ENCODE peak calls at places on chromosomes 6 and 20, in ten cellular contexts. One of them, this sample, is unnamed.

GRCh38 chr6:71294121-71294523 is 5.5 kb downstream of the OGFRL1 start:
- DNase-seq in A549: no peak
- DNase-seq in ovary: no peak
- DNase-seq in body of pancreas: no peak
- DNase-seq in right cardiac atrium: no peak
- DNase-seq in PC-9: peak
- DNase-seq in lower lobe of right lung: no peak
- DNase-seq in adrenal gland: no peak
- DNase-seq in lung: peak
- DNase-seq in left ventricle myocardium inferior: no peak
- DNase-seq in this sample: no peak

GRCh38 chr6:129440691-129441090 is 269.3 kb downstream of the ARHGAP18 start:
- DNase-seq in A549: no peak
- DNase-seq in ovary: no peak
- DNase-seq in body of pancreas: no peak
- DNase-seq in right cardiac atrium: no peak
- DNase-seq in PC-9: no peak
- DNase-seq in lower lobe of right lung: no peak
- DNase-seq in adrenal gland: peak
- DNase-seq in lung: no peak
- DNase-seq in left ventricle myocardium inferior: no peak
- DNase-seq in this sample: no peak

GRCh38 chr6:138240476-138241245 is 22.4 kb upstream of the PBOV1 start:
- DNase-seq in A549: no peak
- DNase-seq in ovary: no peak
- DNase-seq in body of pancreas: no peak
- DNase-seq in right cardiac atrium: no peak
- DNase-seq in PC-9: no peak
- DNase-seq in lower lobe of right lung: no peak
- DNase-seq in adrenal gland: no peak
- DNase-seq in lung: no peak
- DNase-seq in left ventricle myocardium inferior: no peak
- DNase-seq in this sample: no peak

GRCh38 chr20:44711237-44711636 is 3.9 kb upstream of the CCN5 start:
- DNase-seq in A549: no peak
- DNase-seq in ovary: no peak
- DNase-seq in body of pancreas: no peak
- DNase-seq in right cardiac atrium: peak
- DNase-seq in PC-9: no peak
- DNase-seq in lower lobe of right lung: no peak
- DNase-seq in adrenal gland: no peak
- DNase-seq in lung: no peak
- DNase-seq in left ventricle myocardium inferior: peak
- DNase-seq in this sample: no peak

GRCh38 chr20:15342987-15343639 is 1005.7 kb upstream of the FLRT3 start:
- DNase-seq in A549: no peak
- DNase-seq in ovary: no peak
- DNase-seq in body of pancreas: peak
- DNase-seq in right cardiac atrium: no peak
- DNase-seq in PC-9: no peak
- DNase-seq in lower lobe of right lung: no peak
- DNase-seq in adrenal gland: no peak
- DNase-seq in lung: no peak
- DNase-seq in left ventricle myocardium inferior: no peak
- DNase-seq in this sample: no peak

GRCh38 chr6:128246472-128246871 is 273.9 kb downstream of the PTPRK start:
- DNase-seq in A549: no peak
- DNase-seq in ovary: no peak
- DNase-seq in body of pancreas: no peak
- DNase-seq in right cardiac atrium: no peak
- DNase-seq in PC-9: no peak
- DNase-seq in lower lobe of right lung: no peak
- DNase-seq in adrenal gland: no peak
- DNase-seq in lung: no peak
- DNase-seq in left ventricle myocardium inferior: no peak
- DNase-seq in this sample: no peak

GRCh38 chr20:32585011-32585518 is at the start of gene NOL4L:
- DNase-seq in A549: no peak
- DNase-seq in ovary: no peak
- DNase-seq in body of pancreas: peak
- DNase-seq in right cardiac atrium: peak
- DNase-seq in PC-9: no peak
- DNase-seq in lower lobe of right lung: no peak
- DNase-seq in adrenal gland: no peak
- DNase-seq in lung: no peak
- DNase-seq in left ventricle myocardium inferior: peak
- DNase-seq in this sample: peak

GRCh38 chr6:97626586-97627441 is 343.8 kb upstream of the MMS22L start:
- DNase-seq in A549: no peak
- DNase-seq in ovary: no peak
- DNase-seq in body of pancreas: no peak
- DNase-seq in right cardiac atrium: no peak
- DNase-seq in PC-9: no peak
- DNase-seq in lower lobe of right lung: no peak
- DNase-seq in adrenal gland: peak
- DNase-seq in lung: no peak
- DNase-seq in left ventricle myocardium inferior: no peak
- DNase-seq in this sample: no peak

GRCh38 chr20:45969712-45970634 is 2.0 kb downstream of the ZNF335 start:
- DNase-seq in A549: peak
- DNase-seq in ovary: peak
- DNase-seq in body of pancreas: peak
- DNase-seq in right cardiac atrium: no peak
- DNase-seq in PC-9: peak
- DNase-seq in lower lobe of right lung: no peak
- DNase-seq in adrenal gland: peak
- DNase-seq in lung: no peak
- DNase-seq in left ventricle myocardium inferior: no peak
- DNase-seq in this sample: no peak

GRCh38 chr6:35008858-35009257 is 119.8 kb downstream of the ANKS1A start:
- DNase-seq in A549: no peak
- DNase-seq in ovary: no peak
- DNase-seq in body of pancreas: no peak
- DNase-seq in right cardiac atrium: no peak
- DNase-seq in PC-9: no peak
- DNase-seq in lower lobe of right lung: no peak
- DNase-seq in adrenal gland: no peak
- DNase-seq in lung: no peak
- DNase-seq in left ventricle myocardium inferior: no peak
- DNase-seq in this sample: peak

DNA sequence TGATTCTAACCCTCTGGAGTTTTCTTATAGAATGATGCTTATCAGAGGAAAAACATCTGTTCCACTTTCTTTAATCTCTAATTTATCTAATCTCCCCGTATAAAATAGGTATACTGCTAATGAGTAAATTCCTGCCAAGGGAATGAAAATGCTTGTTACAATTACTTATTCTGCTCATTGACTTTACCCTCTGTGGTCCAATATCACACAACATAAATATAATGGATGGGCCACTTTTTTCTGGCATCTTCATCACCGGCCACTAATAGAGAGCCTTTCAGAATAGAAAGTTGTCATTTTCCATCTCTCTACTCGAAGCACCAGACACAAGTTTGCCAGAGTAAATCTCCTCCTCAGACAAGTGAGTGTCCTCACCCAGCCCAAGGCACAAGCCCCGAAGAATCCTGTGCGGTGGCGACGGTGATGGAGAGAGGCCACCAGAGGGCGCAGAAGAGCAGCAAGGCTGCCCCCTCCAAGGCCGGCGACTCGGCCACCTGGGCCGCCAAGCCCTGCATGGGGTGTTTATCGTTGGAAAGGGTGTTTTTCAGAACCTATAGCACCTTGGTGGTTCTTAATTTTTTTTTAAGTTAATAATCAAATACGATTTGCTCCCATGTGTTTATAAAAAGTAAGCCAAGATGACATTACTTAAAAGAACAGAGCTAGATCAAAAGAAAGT is 212.9 kb upstream of the ARID1B start:
- DNase-seq in A549: peak
- DNase-seq in ovary: peak
- DNase-seq in body of pancreas: peak
- DNase-seq in right cardiac atrium: peak
- DNase-seq in PC-9: no peak
- DNase-seq in lower lobe of right lung: peak
- DNase-seq in adrenal gland: peak
- DNase-seq in lung: peak
- DNase-seq in left ventricle myocardium inferior: peak
- DNase-seq in this sample: peak
- H3K27ac ChIP-seq in A549: no peak
- H3K27ac ChIP-seq in ovary: no peak
- H3K27ac ChIP-seq in body of pancreas: no peak
- H3K27ac ChIP-seq in right cardiac atrium: no peak
- H3K27ac ChIP-seq in PC-9: no peak
- H3K27ac ChIP-seq in lower lobe of right lung: no peak
- H3K27ac ChIP-seq in adrenal gland: no peak
- H3K27ac ChIP-seq in lung: no peak
- H3K27ac ChIP-seq in left ventricle myocardium inferior: peak
- H3K27ac ChIP-seq in this sample: no peak

GRCh38 chr6:42791706-42792320 is 10.0 kb downstream of the BICRAL start:
- DNase-seq in A549: no peak
- DNase-seq in ovary: no peak
- DNase-seq in body of pancreas: peak
- DNase-seq in right cardiac atrium: no peak
- DNase-seq in PC-9: no peak
- DNase-seq in lower lobe of right lung: no peak
- DNase-seq in adrenal gland: no peak
- DNase-seq in lung: no peak
- DNase-seq in left ventricle myocardium inferior: no peak
- DNase-seq in this sample: no peak

GRCh38 chr6:42787018-42787611 is 5.3 kb downstream of the BICRAL start:
- DNase-seq in A549: no peak
- DNase-seq in ovary: no peak
- DNase-seq in body of pancreas: no peak
- DNase-seq in right cardiac atrium: no peak
- DNase-seq in PC-9: no peak
- DNase-seq in lower lobe of right lung: no peak
- DNase-seq in adrenal gland: no peak
- DNase-seq in lung: no peak
- DNase-seq in left ventricle myocardium inferior: no peak
- DNase-seq in this sample: no peak

GRCh38 chr6:42790549-42791181 is 8.8 kb downstream of the BICRAL start:
- DNase-seq in A549: no peak
- DNase-seq in ovary: no peak
- DNase-seq in body of pancreas: no peak
- DNase-seq in right cardiac atrium: no peak
- DNase-seq in PC-9: no peak
- DNase-seq in lower lobe of right lung: no peak
- DNase-seq in adrenal gland: no peak
- DNase-seq in lung: no peak
- DNase-seq in left ventricle myocardium inferior: no peak
- DNase-seq in this sample: no peak

GRCh38 chr6:42786525-42786985 is 4.7 kb downstream of the BICRAL start:
- DNase-seq in A549: no peak
- DNase-seq in ovary: no peak
- DNase-seq in body of pancreas: no peak
- DNase-seq in right cardiac atrium: no peak
- DNase-seq in PC-9: no peak
- DNase-seq in lower lobe of right lung: no peak
- DNase-seq in adrenal gland: no peak
- DNase-seq in lung: no peak
- DNase-seq in left ventricle myocardium inferior: no peak
- DNase-seq in this sample: no peak

DNA sequence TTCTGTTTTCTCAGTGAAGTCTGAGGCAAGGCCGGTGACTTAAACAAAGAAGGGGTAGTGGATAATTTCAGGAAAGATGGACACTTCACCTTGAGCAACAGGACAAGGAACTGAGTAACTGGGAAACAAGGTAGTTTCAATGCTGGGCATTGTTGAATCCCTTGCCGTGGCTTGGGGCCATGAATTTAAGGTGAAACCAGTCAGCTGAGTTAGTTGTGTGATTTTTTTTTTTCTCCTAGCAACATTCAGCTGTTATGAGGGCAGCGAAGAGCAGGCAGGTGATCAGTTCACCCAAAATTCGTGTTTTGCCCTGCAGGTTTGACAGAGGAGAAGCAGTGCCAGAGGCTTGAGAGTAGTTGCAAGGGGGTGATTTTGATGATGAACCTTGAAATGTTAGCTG is 6.8 kb downstream of the BICRAL start:
- DNase-seq in A549: no peak
- DNase-seq in ovary: no peak
- DNase-seq in body of pancreas: no peak
- DNase-seq in right cardiac atrium: no peak
- DNase-seq in PC-9: no peak
- DNase-seq in lower lobe of right lung: no peak
- DNase-seq in adrenal gland: no peak
- DNase-seq in lung: no peak
- DNase-seq in left ventricle myocardium inferior: no peak
- DNase-seq in this sample: no peak
- H3K27ac ChIP-seq in A549: no peak
- H3K27ac ChIP-seq in ovary: no peak
- H3K27ac ChIP-seq in body of pancreas: peak
- H3K27ac ChIP-seq in right cardiac atrium: no peak
- H3K27ac ChIP-seq in PC-9: no peak
- H3K27ac ChIP-seq in lower lobe of right lung: no peak
- H3K27ac ChIP-seq in adrenal gland: no peak
- H3K27ac ChIP-seq in lung: no peak
- H3K27ac ChIP-seq in left ventricle myocardium inferior: no peak
- H3K27ac ChIP-seq in this sample: no peak

GRCh38 chr6:131761762-131762067 is 46.1 kb upstream of the ENPP1 start:
- DNase-seq in A549: no peak
- DNase-seq in ovary: no peak
- DNase-seq in body of pancreas: no peak
- DNase-seq in right cardiac atrium: no peak
- DNase-seq in PC-9: no peak
- DNase-seq in lower lobe of right lung: no peak
- DNase-seq in adrenal gland: no peak
- DNase-seq in lung: no peak
- DNase-seq in left ventricle myocardium inferior: no peak
- DNase-seq in this sample: no peak
- H3K27ac ChIP-seq in A549: no peak
- H3K27ac ChIP-seq in ovary: no peak
- H3K27ac ChIP-seq in body of pancreas: no peak
- H3K27ac ChIP-seq in right cardiac atrium: no peak
- H3K27ac ChIP-seq in PC-9: no peak
- H3K27ac ChIP-seq in lower lobe of right lung: no peak
- H3K27ac ChIP-seq in adrenal gland: no peak
- H3K27ac ChIP-seq in lung: no peak
- H3K27ac ChIP-seq in left ventricle myocardium inferior: no peak
- H3K27ac ChIP-seq in this sample: no peak

DNA sequence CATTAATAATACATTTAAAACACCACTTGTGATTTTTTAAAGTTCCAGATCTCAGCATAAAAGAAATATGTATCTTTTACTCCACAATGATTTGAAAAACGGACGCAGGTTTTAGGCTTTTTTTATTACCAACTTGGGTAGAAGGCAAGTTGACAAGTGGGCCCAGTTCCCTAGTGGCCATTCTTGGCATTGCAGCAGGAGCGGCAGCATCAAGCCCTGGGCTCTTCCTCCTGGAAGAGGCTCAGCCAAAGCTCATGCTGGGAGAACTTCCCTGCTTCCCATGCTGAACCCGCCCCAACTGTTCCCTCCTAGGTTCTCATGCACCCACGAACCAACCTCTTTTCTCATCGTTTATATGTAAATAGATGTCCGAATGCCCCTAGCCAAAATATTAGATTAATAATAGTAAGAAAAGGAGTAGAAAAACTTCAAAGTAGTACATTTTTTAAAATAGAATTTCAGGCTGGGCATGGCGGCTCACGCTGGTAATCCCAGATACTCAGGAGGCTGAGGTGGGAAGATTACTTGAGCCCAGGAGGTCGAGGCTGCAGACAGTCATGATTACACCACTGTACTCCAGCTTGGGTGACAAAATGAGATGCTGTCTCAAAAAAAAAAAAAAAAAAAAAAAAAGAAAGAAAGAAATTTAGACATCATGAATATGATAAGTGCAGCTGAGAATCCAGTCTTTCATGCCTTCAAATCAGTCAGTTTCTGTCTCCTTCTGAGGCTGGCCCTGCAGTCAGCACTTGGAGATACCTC is 18.2 kb upstream of the MYB start:
- DNase-seq in A549: peak
- DNase-seq in ovary: no peak
- DNase-seq in body of pancreas: peak
- DNase-seq in right cardiac atrium: peak
- DNase-seq in PC-9: peak
- DNase-seq in lower lobe of right lung: no peak
- DNase-seq in adrenal gland: no peak
- DNase-seq in lung: no peak
- DNase-seq in left ventricle myocardium inferior: no peak
- DNase-seq in this sample: no peak
- H3K27ac ChIP-seq in A549: no peak
- H3K27ac ChIP-seq in ovary: no peak
- H3K27ac ChIP-seq in body of pancreas: no peak
- H3K27ac ChIP-seq in right cardiac atrium: no peak
- H3K27ac ChIP-seq in PC-9: no peak
- H3K27ac ChIP-seq in lower lobe of right lung: no peak
- H3K27ac ChIP-seq in adrenal gland: no peak
- H3K27ac ChIP-seq in lung: no peak
- H3K27ac ChIP-seq in left ventricle myocardium inferior: no peak
- H3K27ac ChIP-seq in this sample: no peak